ENCODE peak calls at places on chromosomes 16 and 17, in eight cellular contexts. O is body of pancreas, L is aorta, S is endothelial cell of umbilical vein, R is thoracic aorta, B is A549, K is breast epithelium, A is neural progenitor cell. Y is an unnamed sample.
A peak's percentile ranks its signal among the peaks of the same experiment; 100 is the strongest.

GRCh38 chr17:77120866-77121265 is 19.9 kb upstream of the SEC14L1 start:
- DNase-seq in O (peak; percentile 35), L (no peak), S (peak; percentile 57), R (no peak), B (no peak), K (no peak), A (no peak), Y (no peak)

GRCh38 chr16:5422643-5423496 is 325.3 kb upstream of the EEF2KMT start:
- DNase-seq in O (no peak), L (no peak), S (no peak), R (no peak), B (no peak), K (no peak), A (no peak), Y (no peak)

GRCh38 chr17:33200116-33200515 is 93.0 kb downstream of the ASIC2 start:
- DNase-seq in O (no peak), L (no peak), S (no peak), R (no peak), B (peak; percentile 40), K (no peak), A (no peak), Y (no peak)

GRCh38 chr16:73228649-73229048 is 180.7 kb upstream of the ZFHX3 start:
- DNase-seq in O (no peak), L (no peak), S (peak; percentile 25), R (no peak), B (no peak), K (no peak), A (no peak), Y (no peak)

GRCh38 chr16:1907226-1907849 is 10.9 kb downstream of the HS3ST6 start:
- DNase-seq in O (no peak), L (no peak), S (no peak), R (no peak), B (no peak), K (no peak), A (peak; percentile 2), Y (no peak)

GRCh38 chr16:73057369-73058210 is 9.7 kb upstream of the ZFHX3 start:
- DNase-seq in O (no peak), L (peak; percentile 54), S (peak; percentile 52), R (no peak), B (no peak), K (no peak), A (peak; percentile 75), Y (no peak)

GRCh38 chr17:80146121-80147034 is 550 bp downstream of the EIF4A3 start:
- DNase-seq in O (no peak), L (no peak), S (peak; percentile 27), R (no peak), B (peak; percentile 33), K (no peak), A (peak; percentile 75), Y (no peak)

GRCh38 chr17:80743181-80743771 is 198.6 kb downstream of the RPTOR start:
- DNase-seq in O (no peak), L (no peak), S (no peak), R (no peak), B (no peak), K (no peak), A (no peak), Y (no peak)

GRCh38 chr16:1451702-1452392 is 7.5 kb upstream of the CCDC154 start:
- DNase-seq in O (no peak), L (no peak), S (no peak), R (no peak), B (no peak), K (no peak), A (no peak), Y (no peak)

GRCh38 chr16:2429771-2430663 is 770 bp downstream of the CCNF start:
- DNase-seq in O (no peak), L (no peak), S (peak; percentile 21), R (no peak), B (no peak), K (no peak), A (peak; percentile 52), Y (peak; percentile 55)

GRCh38 chr17:77353684-77354419 is 213.1 kb downstream of the SEC14L1 start:
- DNase-seq in O (no peak), L (no peak), S (no peak), R (no peak), B (no peak), K (no peak), A (no peak), Y (no peak)

GRCh38 chr17:81280571-81280970 is 14.5 kb downstream of the SLC38A10 start:
- DNase-seq in O (no peak), L (no peak), S (no peak), R (no peak), B (no peak), K (no peak), A (no peak), Y (no peak)

GRCh38 chr17:17229416-17230098 is 7.4 kb downstream of the FLCN start:
- DNase-seq in O (no peak), L (no peak), S (no peak), R (no peak), B (no peak), K (no peak), A (no peak), Y (no peak)

DNA sequence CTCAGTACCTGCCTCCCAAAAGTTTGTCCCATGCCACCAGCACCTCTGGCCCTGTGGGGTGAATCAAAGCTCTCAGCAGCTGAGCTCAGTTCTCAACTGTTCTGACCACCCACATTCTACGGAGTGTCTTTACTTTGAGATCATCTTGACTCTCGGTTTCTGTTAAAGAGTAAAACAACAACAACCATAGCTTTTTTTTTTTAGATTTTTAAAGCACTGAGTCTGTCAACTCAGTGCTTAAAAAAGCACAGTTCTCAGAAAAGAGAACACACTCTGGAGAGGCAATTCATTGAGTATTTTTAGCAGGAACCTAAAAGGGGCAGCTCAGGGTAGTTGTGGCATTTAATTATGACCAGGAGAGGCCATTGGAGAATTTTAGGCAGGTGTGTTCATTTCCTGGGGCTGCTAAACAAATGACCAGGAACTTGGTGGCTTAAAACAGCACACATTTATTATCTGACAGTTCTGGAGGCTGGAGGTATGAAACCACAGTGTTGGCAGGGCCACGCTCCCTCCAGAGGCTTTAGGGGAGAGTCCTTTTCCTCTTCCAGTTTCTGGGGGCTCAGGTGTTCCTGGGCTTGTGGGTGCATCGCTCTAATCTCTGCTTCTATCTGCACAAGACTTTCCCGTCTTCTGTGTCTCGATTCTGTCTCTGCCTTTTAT is 6.7 kb upstream of the WFIKKN2 start:
- DNase-seq in O (no peak), L (no peak), S (no peak), R (no peak), B (no peak), K (no peak), A (no peak), Y (no peak)
- H3K27ac ChIP-seq in O (peak overlapping the region; percentile 12), L (no peak overlapping the region), S (no peak overlapping the region), R (no peak overlapping the region), B (no peak overlapping the region), K (peak overlapping the region; percentile 28), A (no peak overlapping the region), Y (no peak overlapping the region)

GRCh38 chr17:31488982-31489294 is 97.5 kb downstream of the RAB11FIP4 start:
- DNase-seq in O (peak; percentile 52), L (no peak), S (no peak), R (no peak), B (no peak), K (no peak), A (no peak), Y (no peak)

GRCh38 chr17:31490019-31490383 is 98.5 kb downstream of the RAB11FIP4 start:
- DNase-seq in O (no peak), L (no peak), S (no peak), R (no peak), B (no peak), K (no peak), A (no peak), Y (no peak)

GRCh38 chr17:31487648-31488263 is 96.3 kb downstream of the RAB11FIP4 start:
- DNase-seq in O (peak; percentile 98), L (peak; percentile 90), S (no peak), R (peak; percentile 58), B (peak; percentile 83), K (peak; percentile 90), A (peak; percentile 98), Y (peak; percentile 95)

GRCh38 chr17:31488264-31488981 is 96.9 kb downstream of the RAB11FIP4 start:
- DNase-seq in O (peak; percentile 65), L (no peak), S (no peak), R (no peak), B (no peak), K (no peak), A (peak; percentile 54), Y (no peak)

GRCh38 chr17:31489295-31490018 is 98.0 kb downstream of the RAB11FIP4 start:
- DNase-seq in O (peak; percentile 95), L (no peak), S (no peak), R (no peak), B (no peak), K (no peak), A (peak; percentile 62), Y (no peak)
- H3K4me3 ChIP-seq in O (peak overlapping the region; percentile 51), L (no peak overlapping the region), S (no peak overlapping the region), R (no peak overlapping the region), B (no peak overlapping the region), K (peak overlapping the region; percentile 69), A (peak overlapping the region; percentile 99), Y (peak overlapping the region; percentile 62)

DNA sequence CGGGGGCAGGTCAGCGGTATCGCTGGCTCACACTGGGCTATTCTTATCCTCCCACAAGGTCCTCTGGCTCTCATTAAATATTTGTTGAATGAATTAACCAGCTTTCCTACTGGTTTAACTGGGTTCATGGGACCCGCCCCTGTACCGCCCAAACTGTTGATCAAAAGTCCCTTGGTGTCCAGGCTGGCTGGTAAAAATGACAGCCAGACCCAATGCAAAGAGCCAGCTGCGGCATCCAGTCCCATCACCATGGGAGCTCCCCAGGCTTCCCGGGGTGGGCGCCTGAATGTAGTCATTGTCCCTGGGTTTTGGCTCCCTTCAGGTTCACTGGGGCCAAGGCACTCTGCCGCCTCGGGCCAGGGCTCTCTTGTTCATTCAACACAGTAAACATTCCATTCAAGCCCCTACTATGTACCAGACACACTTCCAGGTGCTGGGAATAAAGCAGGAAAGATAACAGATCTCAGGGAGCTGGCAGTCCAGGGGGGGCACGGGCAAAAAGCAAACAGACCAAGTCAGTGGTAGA is 11.7 kb upstream of the ATP2C2 start:
- DNase-seq in O (no peak), L (no peak), S (no peak), R (no peak), B (no peak), K (peak; percentile 72), A (peak; percentile 58), Y (peak; percentile 88)
- H3K27ac ChIP-seq in O (no peak overlapping the region), L (no peak overlapping the region), S (no peak overlapping the region), R (no peak overlapping the region), B (peak overlapping the region; percentile 26), K (peak overlapping the region; percentile 61), A (no peak overlapping the region), Y (peak overlapping the region; percentile 55)

GRCh38 chr17:45973943-45974859 is 24.8 kb upstream of the STH start:
- DNase-seq in O (no peak), L (no peak), S (no peak), R (no peak), B (no peak), K (no peak), A (no peak), Y (peak; percentile 60)

GRCh38 chr17:45974916-45975630 is 24.0 kb upstream of the STH start:
- DNase-seq in O (no peak), L (no peak), S (no peak), R (no peak), B (no peak), K (no peak), A (no peak), Y (no peak)

GRCh38 chr17:45976391-45976754 is 22.7 kb upstream of the STH start:
- DNase-seq in O (no peak), L (no peak), S (no peak), R (no peak), B (no peak), K (no peak), A (no peak), Y (no peak)

GRCh38 chr17:45976755-45977505 is 22.1 kb upstream of the STH start:
- DNase-seq in O (no peak), L (no peak), S (no peak), R (no peak), B (no peak), K (no peak), A (no peak), Y (no peak)

GRCh38 chr17:45975640-45976295 is 23.3 kb upstream of the STH start:
- DNase-seq in O (no peak), L (no peak), S (no peak), R (no peak), B (no peak), K (no peak), A (no peak), Y (no peak)
- H3K4me3 ChIP-seq in O (no peak overlapping the region), L (no peak overlapping the region), S (no peak overlapping the region), R (no peak overlapping the region), B (no peak overlapping the region), K (no peak overlapping the region), A (no peak overlapping the region), Y (no peak overlapping the region)